ENCODE peak calls at places on chromosomes 6 and 20, in seven cellular contexts. K is fibroblast of lung, H is GM12878, Y is IMR-90, M is HepG2, I is mesenchymal stem cell, N is mesendoderm. J is an unnamed sample.

GRCh38 chr6:63214816-63215215 is 3.5 kb downstream of the FKBP1C start:
- DNase-seq in K (no peak), H (no peak), Y (no peak), M (peak), I (peak), N (no peak), J (no peak)

GRCh38 chr6:24403501-24403824 is 727 bp downstream of the MRS2 start:
- DNase-seq in K (no peak), H (no peak), Y (no peak), M (no peak), I (no peak), N (peak), J (no peak)

GRCh38 chr20:18091624-18092023 is 33.9 kb upstream of the OVOL2 start:
- DNase-seq in K (no peak), H (no peak), Y (no peak), M (no peak), I (no peak), N (no peak), J (no peak)

GRCh38 chr6:1325471-1326309 is 13.8 kb downstream of the FOXQ1 start:
- DNase-seq in K (peak), H (no peak), Y (peak), M (peak), I (peak), N (peak), J (no peak)

GRCh38 chr6:158837684-158838625 is 18.8 kb upstream of the EZR start:
- DNase-seq in K (peak), H (no peak), Y (peak), M (no peak), I (no peak), N (peak), J (no peak)

GRCh38 chr20:35077872-35078271 is 14.7 kb downstream of the TRPC4AP start:
- DNase-seq in K (no peak), H (no peak), Y (no peak), M (no peak), I (no peak), N (no peak), J (no peak)

GRCh38 chr6:56528412-56528841 is 114.3 kb downstream of the DST start:
- DNase-seq in K (peak), H (no peak), Y (peak), M (no peak), I (peak), N (no peak), J (peak)

GRCh38 chr20:51398552-51398951 is 144.0 kb downstream of the NFATC2 start:
- DNase-seq in K (no peak), H (no peak), Y (no peak), M (no peak), I (no peak), N (no peak), J (no peak)

GRCh38 chr6:33249732-33250625 is 21.7 kb downstream of the VPS52 start:
- DNase-seq in K (peak), H (no peak), Y (peak), M (no peak), I (peak), N (no peak), J (peak)

GRCh38 chr20:4607287-4607713 is 114.4 kb upstream of the PRND start:
- DNase-seq in K (peak), H (peak), Y (peak), M (peak), I (peak), N (peak), J (peak)

GRCh38 chr6:152669894-152670293 is 27.8 kb upstream of the MYCT1 start:
- DNase-seq in K (peak), H (no peak), Y (peak), M (peak), I (peak), N (peak), J (peak)

GRCh38 chr6:96610019-96610418 is 47.1 kb downstream of the FHL5 start:
- DNase-seq in K (no peak), H (no peak), Y (no peak), M (no peak), I (no peak), N (no peak), J (no peak)

GRCh38 chr6:152946484-152946883 is 36.4 kb downstream of the FBXO5 start:
- DNase-seq in K (no peak), H (no peak), Y (no peak), M (no peak), I (no peak), N (no peak), J (no peak)

GRCh38 chr6:140857734-140858380 is 1274.9 kb upstream of the GJE1 start:
- DNase-seq in K (peak), H (no peak), Y (peak), M (no peak), I (peak), N (no peak), J (peak)

GRCh38 chr6:53033764-53034163 is 31.4 kb upstream of the FBXO9 start:
- DNase-seq in K (peak), H (no peak), Y (peak), M (no peak), I (peak), N (no peak), J (peak)

GRCh38 chr6:35352735-35353134 is 10.4 kb downstream of the PPARD start:
- DNase-seq in K (no peak), H (no peak), Y (no peak), M (no peak), I (no peak), N (no peak), J (no peak)

GRCh38 chr20:10511507-10512231 is 76.6 kb downstream of the SLX4IP start:
- DNase-seq in K (peak), H (peak), Y (peak), M (peak), I (peak), N (peak), J (peak)

GRCh38 chr6:38876470-38876869 is 161.4 kb downstream of the DNAH8 start:
- DNase-seq in K (no peak), H (no peak), Y (no peak), M (no peak), I (no peak), N (no peak), J (no peak)

GRCh38 chr6:34671801-34672656 is 24.5 kb downstream of the ILRUN start:
- DNase-seq in K (peak), H (peak), Y (peak), M (no peak), I (peak), N (no peak), J (peak)

GRCh38 chr6:7543761-7544424 is 2.4 kb downstream of the DSP start:
- DNase-seq in K (no peak), H (no peak), Y (no peak), M (no peak), I (peak), N (peak), J (no peak)

GRCh38 chr6:169101036-169101805 is 152.4 kb downstream of the THBS2 start:
- DNase-seq in K (no peak), H (no peak), Y (no peak), M (no peak), I (no peak), N (no peak), J (no peak)

GRCh38 chr6:170057961-170058877 is 232.7 kb downstream of the DLL1 start:
- DNase-seq in K (no peak), H (no peak), Y (no peak), M (no peak), I (no peak), N (no peak), J (no peak)

GRCh38 chr6:167163476-167164011 is 5.8 kb upstream of the GPR31 start:
- DNase-seq in K (no peak), H (no peak), Y (no peak), M (no peak), I (no peak), N (peak), J (no peak)

GRCh38 chr6:34358389-34358906 is 34.0 kb downstream of the NUDT3 start:
- DNase-seq in K (peak), H (no peak), Y (peak), M (no peak), I (no peak), N (no peak), J (peak)

GRCh38 chr20:58698741-58699141 is 6.1 kb downstream of the NPEPL1 start:
- DNase-seq in K (no peak), H (no peak), Y (no peak), M (no peak), I (no peak), N (no peak), J (no peak)

GRCh38 chr6:166614171-166614583 is 12.9 kb downstream of the RPS6KA2 start:
- DNase-seq in K (no peak), H (no peak), Y (no peak), M (no peak), I (no peak), N (no peak), J (no peak)

GRCh38 chr20:62821726-62822210 is 4.9 kb downstream of the COL9A3 start:
- DNase-seq in K (no peak), H (no peak), Y (no peak), M (no peak), I (no peak), N (no peak), J (no peak)

GRCh38 chr20:8631271-8631670 is 437.6 kb upstream of the PLCB4 start:
- DNase-seq in K (no peak), H (no peak), Y (peak), M (no peak), I (no peak), N (no peak), J (no peak)

GRCh38 chr6:132089173-132089572 is 138.0 kb upstream of the CCN2 start:
- DNase-seq in K (no peak), H (no peak), Y (no peak), M (no peak), I (no peak), N (no peak), J (no peak)

GRCh38 chr6:26071135-26071534 is 16.1 kb upstream of the HFE start:
- DNase-seq in K (peak), H (no peak), Y (no peak), M (no peak), I (no peak), N (no peak), J (no peak)

GRCh38 chr6:117482240-117483003 is at the start of gene DCBLD1:
- DNase-seq in K (peak), H (no peak), Y (peak), M (peak), I (peak), N (peak), J (peak)

GRCh38 chr6:45148711-45149341 is 179.3 kb upstream of the RUNX2 start:
- DNase-seq in K (peak), H (no peak), Y (peak), M (no peak), I (peak), N (no peak), J (no peak)

GRCh38 chr20:21388566-21388965 is 8.8 kb downstream of the NKX2-4 start:
- DNase-seq in K (no peak), H (no peak), Y (no peak), M (no peak), I (no peak), N (no peak), J (no peak)

GRCh38 chr20:3679749-3680700 is 1.8 kb downstream of the ADAM33 start:
- DNase-seq in K (peak), H (no peak), Y (peak), M (no peak), I (peak), N (peak), J (no peak)

GRCh38 chr20:60292001-60292520 is 333.8 kb downstream of the CDH26 start:
- DNase-seq in K (no peak), H (no peak), Y (no peak), M (no peak), I (no peak), N (no peak), J (no peak)

GRCh38 chr6:140956567-140957306 is 1176.0 kb upstream of the GJE1 start:
- DNase-seq in K (peak), H (no peak), Y (peak), M (no peak), I (peak), N (no peak), J (no peak)

GRCh38 chr20:56420940-56421688 is 9.1 kb downstream of the CASS4 start:
- DNase-seq in K (no peak), H (no peak), Y (no peak), M (no peak), I (no peak), N (no peak), J (no peak)

GRCh38 chr6:116682334-116682712 is 1.3 kb downstream of the KPNA5 start:
- DNase-seq in K (peak), H (peak), Y (peak), M (no peak), I (peak), N (peak), J (peak)

GRCh38 chr6:159052720-159053119 is 7.9 kb upstream of the TAGAP start:
- DNase-seq in K (no peak), H (no peak), Y (no peak), M (no peak), I (no peak), N (no peak), J (no peak)

GRCh38 chr20:1119128-1119505 is 715 bp downstream of the PSMF1 start:
- DNase-seq in K (no peak), H (no peak), Y (no peak), M (peak), I (no peak), N (no peak), J (peak)

GRCh38 chr20:1122388-1123315 is 4.2 kb downstream of the PSMF1 start:
- DNase-seq in K (peak), H (no peak), Y (peak), M (peak), I (peak), N (no peak), J (peak)

GRCh38 chr20:1118336-1119127 is at the start of gene PSMF1:
- DNase-seq in K (peak), H (peak), Y (peak), M (peak), I (peak), N (peak), J (peak)

GRCh38 chr20:1119524-1119923 is 1.1 kb downstream of the PSMF1 start:
- DNase-seq in K (no peak), H (no peak), Y (no peak), M (no peak), I (no peak), N (no peak), J (no peak)

DNA sequence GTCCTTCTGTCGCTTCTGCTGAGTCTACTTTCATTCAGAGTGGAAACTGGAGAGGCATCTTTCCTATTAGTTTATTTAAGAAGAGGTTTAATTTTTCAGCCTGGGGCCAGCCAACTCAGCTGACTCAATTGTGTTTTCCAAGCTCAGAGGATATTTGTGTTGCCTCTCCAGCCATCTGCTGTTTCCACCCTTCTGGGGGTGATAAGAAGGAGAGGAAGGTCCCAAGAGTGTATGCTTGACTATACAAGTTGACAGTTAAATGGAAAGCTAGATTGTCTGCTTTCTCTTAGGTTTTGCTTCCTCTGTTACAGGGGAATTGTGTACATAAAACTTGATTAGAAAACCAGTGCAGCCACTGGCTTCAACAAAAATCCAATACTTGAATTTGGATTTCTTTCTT is 3.0 kb downstream of the PSMF1 start:
- DNase-seq in K (no peak), H (no peak), Y (no peak), M (no peak), I (no peak), N (no peak), J (no peak)
- H3K4me3 ChIP-seq in K (no peak), H (peak), Y (no peak), M (peak), I (no peak), N (no peak), J (no peak)

GRCh38 chr6:108592371-108593337 is 31.9 kb downstream of the FOXO3 start:
- DNase-seq in K (peak), H (peak), Y (peak), M (no peak), I (peak), N (peak), J (no peak)
- H3K9ac ChIP-seq in K (no peak), H (peak), Y (no peak), M (no peak), I (peak), N (no peak), J (no peak)

GRCh38 chr6:126701799-126702198 is 361.9 kb downstream of the CENPW start:
- DNase-seq in K (peak), H (no peak), Y (peak), M (no peak), I (no peak), N (no peak), J (no peak)
- H3K4me3 ChIP-seq in K (peak), H (no peak), Y (no peak), M (no peak), I (peak), N (no peak), J (no peak)

DNA sequence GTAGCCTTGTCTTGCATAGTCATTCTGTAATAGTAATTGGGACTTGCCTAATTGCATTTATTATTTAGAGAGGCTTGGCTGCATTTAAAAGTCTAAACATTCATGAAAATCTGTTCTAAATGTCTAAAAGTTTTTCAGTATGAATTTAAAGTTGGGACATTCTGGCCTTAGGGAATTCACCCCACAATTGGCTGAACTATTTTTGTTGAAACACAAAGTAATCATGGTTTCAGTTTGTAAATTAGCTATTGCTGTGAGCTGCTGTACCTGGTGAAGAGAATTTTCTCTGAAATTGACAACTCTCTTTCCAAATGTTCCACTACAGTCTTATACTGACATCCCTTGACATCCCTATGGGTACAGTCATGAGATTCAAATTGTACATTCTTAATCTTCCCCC is 253.0 kb downstream of the FARS2 start:
- DNase-seq in K (no peak), H (no peak), Y (no peak), M (no peak), I (no peak), N (no peak), J (no peak)
- H3K9ac ChIP-seq in K (no peak), H (no peak), Y (no peak), M (no peak), I (peak), N (no peak), J (no peak)

GRCh38 chr20:31713312-31714049 is 9.2 kb downstream of the BCL2L1 start:
- DNase-seq in K (peak), H (no peak), Y (peak), M (peak), I (peak), N (peak), J (peak)
- H3K4me3 ChIP-seq in K (peak), H (no peak), Y (peak), M (peak), I (peak), N (no peak), J (peak)

GRCh38 chr20:50242863-50243609 is 52.4 kb downstream of the CEBPB start:
- DNase-seq in K (no peak), H (no peak), Y (no peak), M (peak), I (no peak), N (no peak), J (no peak)
- H3K9ac ChIP-seq in K (no peak), H (no peak), Y (no peak), M (peak), I (peak), N (no peak), J (no peak)

GRCh38 chr6:42030585-42031506 is 19.5 kb upstream of the TAF8 start:
- DNase-seq in K (peak), H (no peak), Y (no peak), M (no peak), I (peak), N (peak), J (peak)
- H3K4me3 ChIP-seq in K (no peak), H (no peak), Y (no peak), M (no peak), I (no peak), N (no peak), J (no peak)

GRCh38 chr20:36929691-36930090 is 21.8 kb downstream of the SAMHD1 start:
- DNase-seq in K (no peak), H (no peak), Y (no peak), M (no peak), I (no peak), N (no peak), J (no peak)
- H3K9ac ChIP-seq in K (no peak), H (no peak), Y (no peak), M (no peak), I (no peak), N (no peak), J (no peak)

DNA sequence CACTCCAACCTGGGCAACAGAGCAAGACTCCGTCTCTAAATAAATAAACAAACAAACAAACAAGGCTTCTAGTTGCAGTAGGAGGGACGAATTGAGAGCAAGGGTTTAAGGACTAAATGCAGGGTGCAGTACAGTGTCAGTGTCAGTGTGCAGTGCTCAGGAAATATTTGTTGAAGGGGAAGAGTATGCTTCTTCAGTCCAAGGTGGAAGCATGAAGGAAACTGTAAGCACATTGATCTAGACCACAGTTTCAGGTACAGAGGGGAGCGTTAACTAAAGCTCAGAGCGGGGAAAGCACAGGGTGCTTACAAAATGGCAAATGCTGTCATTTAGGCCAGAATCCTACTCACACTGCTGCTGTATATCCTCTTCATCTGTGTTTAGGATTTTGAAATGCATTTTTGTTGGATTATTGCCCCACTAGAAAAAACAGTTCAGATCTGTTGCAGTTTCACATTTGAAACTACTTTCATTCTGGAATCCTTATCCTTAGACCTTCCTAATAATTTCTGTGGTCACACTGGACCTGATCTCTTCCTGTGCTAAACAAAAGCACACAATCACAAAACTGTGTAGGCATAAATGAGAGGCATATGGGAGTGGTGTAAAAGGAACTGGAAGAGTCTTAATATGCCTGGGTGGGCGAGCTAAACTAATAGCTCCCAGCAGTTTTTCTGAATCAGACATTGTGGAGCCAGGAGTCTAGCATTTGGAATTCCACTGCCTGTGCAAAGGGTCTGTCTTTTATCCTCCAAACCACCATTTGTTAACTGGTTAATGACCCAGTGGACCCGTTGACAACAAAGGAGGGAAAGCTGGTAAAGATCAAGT is 41.4 kb downstream of the CBFA2T2 start:
- DNase-seq in K (peak), H (no peak), Y (peak), M (peak), I (peak), N (no peak), J (no peak)
- H3K4me3 ChIP-seq in K (no peak), H (no peak), Y (peak), M (no peak), I (peak), N (no peak), J (no peak)

J was measured in endothelial cell of umbilical vein.